ENCODE peak calls at places on chromosomes 4 and X, in six cellular contexts. One of them, this sample, is unnamed.

GRCh38 chr4:89657931-89658700 is 178.8 kb downstream of the SNCA start:
- DNase-seq in HepG2: peak
- DNase-seq in GM12878: no peak
- DNase-seq in H1: no peak
- DNase-seq in HCT116: peak
- DNase-seq in SK-N-SH: peak
- DNase-seq in this sample: peak

GRCh38 chrX:121084903-121085611 is 37.6 kb downstream of the GLUD2 start:
- DNase-seq in GM12878: no peak
- DNase-seq in H1: no peak
- DNase-seq in HCT116: no peak
- DNase-seq in HepG2: peak
- DNase-seq in SK-N-SH: no peak
- DNase-seq in this sample: no peak

GRCh38 chrX:128518508-128518907 is 466.3 kb upstream of the ACTRT1 start:
- DNase-seq in GM12878: no peak
- DNase-seq in SK-N-SH: peak
- DNase-seq in HepG2: peak
- DNase-seq in HCT116: no peak
- DNase-seq in H1: no peak
- DNase-seq in this sample: peak

GRCh38 chr4:52822583-52823477 is 39.3 kb upstream of the RASL11B start:
- DNase-seq in HCT116: peak
- DNase-seq in HepG2: no peak
- DNase-seq in SK-N-SH: no peak
- DNase-seq in H1: no peak
- DNase-seq in GM12878: no peak
- DNase-seq in this sample: no peak

GRCh38 chr4:152109585-152110509 is 349.0 kb upstream of the GATB start:
- DNase-seq in HepG2: no peak
- DNase-seq in H1: no peak
- DNase-seq in GM12878: no peak
- DNase-seq in HCT116: no peak
- DNase-seq in SK-N-SH: no peak
- DNase-seq in this sample: no peak

GRCh38 chrX:73916931-73917657 is 354.1 kb downstream of the CHIC1 start:
- DNase-seq in SK-N-SH: no peak
- DNase-seq in HCT116: peak
- DNase-seq in HepG2: no peak
- DNase-seq in H1: no peak
- DNase-seq in GM12878: no peak
- DNase-seq in this sample: no peak

GRCh38 chr4:123984881-123985280 is 588.3 kb downstream of the SPRY1 start:
- DNase-seq in GM12878: no peak
- DNase-seq in HCT116: no peak
- DNase-seq in SK-N-SH: no peak
- DNase-seq in HepG2: no peak
- DNase-seq in H1: no peak
- DNase-seq in this sample: no peak

GRCh38 chrX:78303086-78303485 is 24.3 kb downstream of the CYSLTR1 start:
- DNase-seq in GM12878: no peak
- DNase-seq in HCT116: no peak
- DNase-seq in SK-N-SH: no peak
- DNase-seq in H1: no peak
- DNase-seq in HepG2: no peak
- DNase-seq in this sample: no peak

GRCh38 chr4:4424499-4425115 is 37.7 kb downstream of the NSG1 start:
- DNase-seq in GM12878: no peak
- DNase-seq in HepG2: no peak
- DNase-seq in HCT116: no peak
- DNase-seq in SK-N-SH: no peak
- DNase-seq in H1: peak
- DNase-seq in this sample: no peak

GRCh38 chr4:185209031-185209851 is at the start of gene SNX25:
- DNase-seq in GM12878: no peak
- DNase-seq in HCT116: peak
- DNase-seq in H1: peak
- DNase-seq in HepG2: peak
- DNase-seq in SK-N-SH: peak
- DNase-seq in this sample: peak

GRCh38 chrX:150446151-150446550 is 83.0 kb downstream of the MAMLD1 start:
- DNase-seq in HCT116: no peak
- DNase-seq in H1: no peak
- DNase-seq in GM12878: no peak
- DNase-seq in HepG2: no peak
- DNase-seq in SK-N-SH: no peak
- DNase-seq in this sample: no peak

GRCh38 chr4:162456106-162456505 is 292.3 kb upstream of the FSTL5 start:
- DNase-seq in SK-N-SH: no peak
- DNase-seq in HepG2: no peak
- DNase-seq in GM12878: no peak
- DNase-seq in H1: no peak
- DNase-seq in HCT116: no peak
- DNase-seq in this sample: no peak

DNA sequence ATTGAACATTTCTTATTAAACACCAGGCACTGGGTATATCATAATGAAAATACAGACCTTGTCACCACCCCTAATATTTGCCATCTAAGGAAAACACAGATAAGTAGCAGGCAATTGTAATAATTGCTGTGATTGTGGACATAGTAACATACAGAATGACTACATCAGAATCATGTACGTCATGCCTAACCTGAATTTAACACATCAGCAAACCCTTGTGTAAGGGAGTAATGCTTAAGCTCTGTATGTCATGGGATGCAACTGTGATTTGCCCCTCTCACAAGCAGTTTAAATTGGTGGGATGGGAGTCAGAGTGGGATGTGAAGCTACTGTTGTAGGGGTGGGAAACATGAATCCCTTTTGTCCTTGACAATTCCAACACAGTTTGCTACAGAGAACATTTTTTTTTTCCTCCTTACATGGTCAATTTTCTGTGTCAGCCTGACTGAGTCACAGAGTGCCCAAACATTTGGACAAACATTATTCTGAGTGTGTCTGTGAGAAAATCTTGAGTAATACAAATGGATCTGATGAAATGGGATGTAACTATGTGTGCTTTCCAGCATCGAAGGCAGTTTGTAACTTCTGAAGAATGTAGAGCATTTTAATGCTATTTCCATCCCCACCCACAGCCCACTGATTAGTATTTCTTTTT is 392.8 kb downstream of the GPM6A start:
- DNase-seq in HepG2: peak
- DNase-seq in SK-N-SH: no peak
- DNase-seq in GM12878: no peak
- DNase-seq in HCT116: peak
- DNase-seq in H1: no peak
- DNase-seq in this sample: peak
- TF ChIP-seq JUND in HepG2: no peak
- TF ChIP-seq JUND in SK-N-SH: no peak
- TF ChIP-seq JUND in GM12878: no peak
- TF ChIP-seq JUND in HCT116: peak
- TF ChIP-seq JUND in H1: no peak
- TF ChIP-seq JUND in this sample: no peak

GRCh38 chr4:109826719-109827118 is 1.1 kb upstream of the RRH start:
- DNase-seq in HCT116: no peak
- DNase-seq in SK-N-SH: peak
- DNase-seq in HepG2: no peak
- DNase-seq in H1: no peak
- DNase-seq in GM12878: no peak
- DNase-seq in this sample: peak
- TF ChIP-seq JUND in HCT116: no peak
- TF ChIP-seq JUND in SK-N-SH: no peak
- TF ChIP-seq JUND in HepG2: no peak
- TF ChIP-seq JUND in H1: no peak
- TF ChIP-seq JUND in GM12878: no peak
- TF ChIP-seq JUND in this sample: no peak

GRCh38 chr4:77432702-77433101 is 172.9 kb upstream of the CXCL13 start:
- DNase-seq in GM12878: no peak
- DNase-seq in SK-N-SH: no peak
- DNase-seq in H1: no peak
- DNase-seq in HCT116: no peak
- DNase-seq in HepG2: peak
- DNase-seq in this sample: no peak
- TF ChIP-seq JUND in GM12878: no peak
- TF ChIP-seq JUND in SK-N-SH: no peak
- TF ChIP-seq JUND in H1: no peak
- TF ChIP-seq JUND in HCT116: no peak
- TF ChIP-seq JUND in HepG2: no peak
- TF ChIP-seq JUND in this sample: no peak

DNA sequence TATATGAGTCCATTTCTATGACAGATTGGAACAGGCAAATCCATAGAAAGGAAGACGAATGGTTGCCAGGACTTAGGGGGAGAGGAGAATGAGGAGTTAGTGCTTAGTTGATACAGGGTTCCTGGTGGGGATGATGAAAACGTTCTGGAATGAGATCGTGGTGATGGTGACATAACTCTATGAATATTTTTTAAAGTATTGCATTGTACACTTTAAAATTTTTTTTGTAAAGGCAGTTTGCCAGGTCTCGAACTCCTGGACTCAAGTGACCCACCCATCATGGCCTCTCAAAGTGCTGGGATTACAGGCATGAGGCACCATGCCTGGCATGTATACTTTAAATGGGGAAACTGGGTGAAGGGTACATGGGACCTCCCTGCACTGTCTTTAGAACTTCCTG is 9.9 kb upstream of the CCNQ start:
- DNase-seq in GM12878: no peak
- DNase-seq in HCT116: no peak
- DNase-seq in SK-N-SH: no peak
- DNase-seq in HepG2: no peak
- DNase-seq in H1: no peak
- DNase-seq in this sample: no peak
- TF ChIP-seq JUND in GM12878: no peak
- TF ChIP-seq JUND in HCT116: no peak
- TF ChIP-seq JUND in SK-N-SH: no peak
- TF ChIP-seq JUND in HepG2: no peak
- TF ChIP-seq JUND in H1: no peak
- TF ChIP-seq JUND in this sample: no peak

GRCh38 chr4:105471566-105472176 is 2.2 kb downstream of the PPA2 start:
- DNase-seq in HCT116: peak
- DNase-seq in H1: peak
- DNase-seq in HepG2: peak
- DNase-seq in SK-N-SH: peak
- DNase-seq in GM12878: peak
- DNase-seq in this sample: peak
- TF ChIP-seq JUND in HCT116: no peak
- TF ChIP-seq JUND in H1: no peak
- TF ChIP-seq JUND in HepG2: no peak
- TF ChIP-seq JUND in SK-N-SH: no peak
- TF ChIP-seq JUND in GM12878: no peak
- TF ChIP-seq JUND in this sample: no peak

DNA sequence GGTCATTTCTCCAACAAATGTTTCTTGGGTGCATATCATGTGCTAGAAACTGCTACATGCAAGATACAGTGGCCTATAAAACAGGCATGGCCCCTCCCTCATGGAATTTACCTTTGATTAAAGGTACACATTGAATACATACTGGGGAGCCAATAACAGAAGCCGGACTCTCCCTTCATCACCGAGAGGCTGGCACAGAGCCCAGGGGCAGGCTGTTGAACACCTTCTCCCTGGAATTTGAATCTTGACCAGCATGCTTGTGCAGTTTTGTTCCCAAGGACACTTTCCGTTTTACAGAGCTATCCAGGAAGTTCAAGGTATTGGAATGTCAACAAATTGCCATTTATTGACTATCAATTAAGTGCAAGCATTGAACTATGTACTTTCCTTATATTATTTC is 33.2 kb downstream of the PPARGC1A start:
- DNase-seq in GM12878: no peak
- DNase-seq in HepG2: peak
- DNase-seq in HCT116: no peak
- DNase-seq in SK-N-SH: no peak
- DNase-seq in H1: no peak
- DNase-seq in this sample: no peak
- TF ChIP-seq JUND in GM12878: no peak
- TF ChIP-seq JUND in HepG2: no peak
- TF ChIP-seq JUND in HCT116: no peak
- TF ChIP-seq JUND in SK-N-SH: no peak
- TF ChIP-seq JUND in H1: no peak
- TF ChIP-seq JUND in this sample: no peak

GRCh38 chr4:115883862-115884261 is 770.4 kb upstream of the NDST4 start:
- DNase-seq in GM12878: no peak
- DNase-seq in SK-N-SH: no peak
- DNase-seq in HepG2: no peak
- DNase-seq in H1: no peak
- DNase-seq in HCT116: no peak
- DNase-seq in this sample: no peak

DNA sequence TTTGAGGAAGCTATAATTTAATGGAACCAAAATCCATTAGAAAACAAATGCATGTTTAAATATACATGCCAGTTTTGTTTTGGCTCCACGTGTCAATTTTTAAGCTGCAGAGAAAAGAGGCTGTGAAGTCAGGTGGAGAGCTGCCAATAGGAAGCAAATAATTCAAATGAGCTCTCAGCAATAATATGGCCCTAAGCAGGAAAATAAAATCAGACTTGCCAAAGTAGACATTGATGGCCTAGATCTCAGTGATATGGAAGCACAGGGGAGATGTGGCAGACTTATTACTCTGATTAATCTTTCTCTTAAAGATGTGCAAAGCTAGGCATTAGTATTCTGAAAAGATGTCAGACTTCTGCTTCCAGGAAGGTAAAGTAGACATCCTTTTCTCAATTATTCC is 769.8 kb upstream of the NDST4 start:
- DNase-seq in GM12878: no peak
- DNase-seq in SK-N-SH: no peak
- DNase-seq in HCT116: no peak
- DNase-seq in H1: no peak
- DNase-seq in HepG2: no peak
- DNase-seq in this sample: peak
- TF ChIP-seq JUND in GM12878: no peak
- TF ChIP-seq JUND in SK-N-SH: no peak
- TF ChIP-seq JUND in HCT116: no peak
- TF ChIP-seq JUND in H1: no peak
- TF ChIP-seq JUND in HepG2: no peak
- TF ChIP-seq JUND in this sample: no peak

GRCh38 chrX:135391734-135392133 is 30.0 kb upstream of the SMIM10L2A start:
- DNase-seq in GM12878: no peak
- DNase-seq in HCT116: no peak
- DNase-seq in H1: no peak
- DNase-seq in SK-N-SH: no peak
- DNase-seq in HepG2: no peak
- DNase-seq in this sample: no peak

GRCh38 chrX:135396566-135396965 is 25.2 kb upstream of the SMIM10L2A start:
- DNase-seq in HepG2: no peak
- DNase-seq in HCT116: no peak
- DNase-seq in GM12878: no peak
- DNase-seq in SK-N-SH: no peak
- DNase-seq in H1: no peak
- DNase-seq in this sample: no peak

GRCh38 chrX:135393046-135393445 is 28.7 kb upstream of the SMIM10L2A start:
- DNase-seq in H1: no peak
- DNase-seq in HepG2: no peak
- DNase-seq in HCT116: no peak
- DNase-seq in SK-N-SH: no peak
- DNase-seq in GM12878: no peak
- DNase-seq in this sample: no peak

GRCh38 chrX:135395064-135395463 is 26.7 kb upstream of the SMIM10L2A start:
- DNase-seq in SK-N-SH: no peak
- DNase-seq in GM12878: no peak
- DNase-seq in HepG2: no peak
- DNase-seq in HCT116: no peak
- DNase-seq in H1: no peak
- DNase-seq in this sample: no peak

GRCh38 chrX:135396109-135396508 is 25.6 kb upstream of the SMIM10L2A start:
- DNase-seq in SK-N-SH: no peak
- DNase-seq in H1: no peak
- DNase-seq in HCT116: no peak
- DNase-seq in HepG2: no peak
- DNase-seq in GM12878: no peak
- DNase-seq in this sample: no peak
- TF ChIP-seq JUND in SK-N-SH: no peak
- TF ChIP-seq JUND in H1: no peak
- TF ChIP-seq JUND in HCT116: no peak
- TF ChIP-seq JUND in HepG2: no peak
- TF ChIP-seq JUND in GM12878: no peak
- TF ChIP-seq JUND in this sample: no peak

GRCh38 chr4:72970756-72971155 is 98.8 kb downstream of the COX18 start:
- DNase-seq in HCT116: no peak
- DNase-seq in HepG2: no peak
- DNase-seq in SK-N-SH: no peak
- DNase-seq in GM12878: no peak
- DNase-seq in H1: no peak
- DNase-seq in this sample: no peak
- TF ChIP-seq JUND in HCT116: no peak
- TF ChIP-seq JUND in HepG2: no peak
- TF ChIP-seq JUND in SK-N-SH: no peak
- TF ChIP-seq JUND in GM12878: no peak
- TF ChIP-seq JUND in H1: no peak
- TF ChIP-seq JUND in this sample: no peak